ENCODE peak calls at places on chromosome 21, in four cellular contexts. A is K562, J is HepG2, M is GM12878. Z is an unnamed sample.

GRCh38 chr21:18840239-18840638 is 436.7 kb upstream of the TMPRSS15 start:
- DNase-seq in J (no peak), A (peak; percentile 27), M (no peak), Z (peak; percentile 12)

GRCh38 chr21:31855180-31855579 is 17.6 kb upstream of the HUNK start:
- DNase-seq in J (no peak), M (no peak), A (no peak), Z (no peak)

GRCh38 chr21:33229776-33230517 is at the start of gene IFNAR2:
- DNase-seq in M (no peak), A (peak; percentile 85), J (peak; percentile 40), Z (peak; percentile 79)

GRCh38 chr21:27759091-27759659 is 792.3 kb upstream of the ADAMTS5 start:
- DNase-seq in J (no peak), M (no peak), A (no peak), Z (peak; percentile 68)

GRCh38 chr21:34530264-34530663 is 18.3 kb upstream of the KCNE1 start:
- DNase-seq in M (no peak), J (no peak), A (no peak), Z (no peak)

GRCh38 chr21:27451116-27451515 is 484.2 kb upstream of the ADAMTS5 start:
- DNase-seq in A (no peak), J (no peak), M (no peak), Z (no peak)

GRCh38 chr21:36839123-36839522 is 127.3 kb downstream of the HLCS start:
- DNase-seq in M (no peak), J (no peak), A (no peak), Z (no peak)

GRCh38 chr21:26965567-26966359 is 1.1 kb downstream of the ADAMTS5 start:
- DNase-seq in A (no peak), M (no peak), J (no peak), Z (peak; percentile 85)

GRCh38 chr21:34864370-34865209 is 184.5 kb downstream of the RUNX1 start:
- DNase-seq in M (no peak), J (no peak), A (no peak), Z (no peak)

GRCh38 chr21:45401916-45402900 is 2.8 kb upstream of the COL18A1 start:
- DNase-seq in A (no peak), M (no peak), J (no peak), Z (peak; percentile 10)

GRCh38 chr21:39863111-39863510 is 4.1 kb upstream of the PCP4 start:
- DNase-seq in J (no peak), A (no peak), M (no peak), Z (no peak)
- TF ChIP-seq TCF7 in J (no peak), A (no peak), M (no peak), Z (no peak)

GRCh38 chr21:43192501-43193081 is 23.8 kb downstream of the CRYAA start:
- DNase-seq in M (no peak), A (no peak), J (no peak), Z (peak; percentile 7)

GRCh38 chr21:43191971-43192370 is 23.2 kb downstream of the CRYAA start:
- DNase-seq in J (no peak), M (no peak), A (no peak), Z (no peak)

GRCh38 chr21:43191521-43191920 is 22.7 kb downstream of the CRYAA start:
- DNase-seq in J (no peak), A (no peak), M (no peak), Z (peak; percentile 4)

GRCh38 chr21:43189936-43190335 is 21.1 kb downstream of the CRYAA start:
- DNase-seq in M (no peak), A (no peak), J (no peak), Z (peak; percentile 2)

DNA sequence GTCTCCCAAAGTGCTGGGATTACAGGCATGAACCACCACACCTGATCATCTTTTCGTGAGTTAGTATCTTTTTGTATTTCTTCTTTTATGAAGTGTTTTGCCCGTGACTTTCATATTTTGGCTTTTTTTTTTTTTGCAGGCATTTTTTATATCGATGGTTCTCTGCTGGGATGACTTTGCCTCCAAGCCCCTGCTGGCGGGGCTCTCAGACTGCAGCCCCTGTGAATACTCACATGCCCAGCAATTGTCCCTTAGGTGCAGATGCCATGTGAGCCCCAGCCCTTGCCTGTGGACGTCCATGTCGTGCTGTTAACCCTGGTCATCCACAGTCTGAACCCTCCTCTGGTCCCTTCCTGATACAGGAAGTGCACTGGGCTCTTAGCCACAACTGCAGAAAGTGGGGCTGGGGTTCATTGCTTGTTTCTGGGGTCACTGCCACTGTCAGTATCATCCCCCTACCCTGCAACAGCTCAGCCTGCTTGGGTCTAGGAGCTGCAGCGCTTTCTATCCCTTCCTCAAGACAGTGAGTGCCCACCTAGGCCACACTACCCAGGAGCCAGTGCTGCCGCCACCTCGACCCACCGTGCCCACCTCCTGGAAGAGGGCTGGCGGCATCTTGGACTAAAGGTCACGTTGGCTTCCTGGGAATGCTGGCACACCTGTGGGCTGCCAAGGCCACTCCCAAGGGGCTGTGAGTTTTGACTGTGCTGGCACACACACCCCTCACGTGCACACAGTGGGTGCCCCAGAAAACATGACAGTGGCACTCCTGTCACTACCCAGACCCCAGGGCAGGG is 21.9 kb downstream of the CRYAA start:
- DNase-seq in A (no peak), J (no peak), M (no peak), Z (peak; percentile 12)
- TF ChIP-seq TCF7 in A (no peak), J (no peak), M (no peak), Z (no peak)

GRCh38 chr21:14968029-14968428 is 96.8 kb downstream of the NRIP1 start:
- DNase-seq in M (no peak), J (no peak), A (no peak), Z (no peak)
- TF ChIP-seq TCF7 in M (no peak), J (no peak), A (no peak), Z (no peak)

DNA sequence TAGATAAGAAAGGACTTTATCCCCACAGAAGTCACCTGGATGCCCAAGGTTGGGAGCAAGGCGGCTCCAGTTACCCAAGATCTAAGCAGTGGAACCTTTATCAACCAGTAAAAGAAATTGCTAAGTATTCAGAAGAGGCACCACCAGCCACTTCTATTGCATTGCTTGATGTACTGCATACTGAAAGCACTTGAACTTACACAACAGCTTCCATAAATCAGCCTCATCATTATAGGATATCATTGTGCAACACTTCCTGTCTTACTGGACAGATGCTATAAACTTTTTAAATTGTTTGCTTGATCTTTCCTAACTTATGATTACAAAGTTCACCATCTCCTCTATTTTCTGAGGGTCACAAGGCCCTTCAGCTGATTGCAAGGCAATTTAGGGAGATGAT is 642.7 kb upstream of the CXADR start:
- DNase-seq in A (no peak), M (no peak), J (no peak), Z (no peak)
- TF ChIP-seq TCF7 in A (no peak), M (no peak), J (no peak), Z (no peak)

GRCh38 chr21:39519835-39520234 is 68.1 kb downstream of the SH3BGR start:
- DNase-seq in M (no peak), A (no peak), J (no peak), Z (no peak)

GRCh38 chr21:39518845-39519205 is 67.1 kb downstream of the SH3BGR start:
- DNase-seq in J (no peak), A (no peak), M (no peak), Z (no peak)

GRCh38 chr21:39523398-39523797 is 71.6 kb downstream of the SH3BGR start:
- DNase-seq in J (no peak), A (no peak), M (no peak), Z (no peak)

GRCh38 chr21:39515684-39516083 is 63.9 kb downstream of the SH3BGR start:
- DNase-seq in M (no peak), A (no peak), J (no peak), Z (no peak)

DNA sequence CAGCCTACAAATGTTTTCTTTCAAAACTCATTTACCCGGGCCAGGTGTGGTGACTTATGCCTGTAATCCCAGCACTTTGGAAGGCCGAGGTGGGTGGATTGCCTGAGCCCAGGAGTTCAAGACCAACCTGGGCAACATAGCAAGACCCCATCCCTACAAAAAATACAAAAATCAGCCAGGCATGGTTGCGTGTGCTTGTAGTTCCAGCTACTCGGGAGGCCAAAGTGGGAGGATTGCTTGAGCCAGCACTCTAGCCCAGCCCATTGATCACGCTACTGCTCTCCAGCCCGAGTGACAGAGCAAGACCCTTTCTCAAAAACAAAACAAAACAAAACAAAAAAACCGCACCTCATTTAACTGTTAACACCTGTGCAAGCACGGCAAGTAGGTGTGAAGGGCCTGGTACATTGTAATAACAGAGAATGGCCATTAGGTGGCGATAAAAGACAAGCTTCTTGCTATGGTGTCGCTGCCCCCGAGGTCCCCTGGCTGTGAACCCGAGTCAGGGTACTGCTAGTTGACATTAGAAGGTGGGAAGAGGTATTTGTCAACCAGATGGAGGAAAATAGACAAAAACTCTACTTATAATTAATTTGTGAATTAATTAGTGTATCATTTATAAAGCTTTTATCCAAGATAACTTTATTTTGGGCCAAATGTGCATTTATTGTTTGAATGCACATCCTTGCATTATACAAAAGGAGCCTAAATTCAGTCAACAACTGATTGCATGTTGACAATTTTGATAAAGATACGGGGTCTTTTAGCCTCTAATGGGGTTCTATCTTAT is 66.5 kb downstream of the SH3BGR start:
- DNase-seq in M (peak; percentile 4), A (peak; percentile 82), J (peak; percentile 60), Z (peak; percentile 78)
- TF ChIP-seq TCF7 in M (no peak), A (no peak), J (no peak), Z (no peak)

DNA sequence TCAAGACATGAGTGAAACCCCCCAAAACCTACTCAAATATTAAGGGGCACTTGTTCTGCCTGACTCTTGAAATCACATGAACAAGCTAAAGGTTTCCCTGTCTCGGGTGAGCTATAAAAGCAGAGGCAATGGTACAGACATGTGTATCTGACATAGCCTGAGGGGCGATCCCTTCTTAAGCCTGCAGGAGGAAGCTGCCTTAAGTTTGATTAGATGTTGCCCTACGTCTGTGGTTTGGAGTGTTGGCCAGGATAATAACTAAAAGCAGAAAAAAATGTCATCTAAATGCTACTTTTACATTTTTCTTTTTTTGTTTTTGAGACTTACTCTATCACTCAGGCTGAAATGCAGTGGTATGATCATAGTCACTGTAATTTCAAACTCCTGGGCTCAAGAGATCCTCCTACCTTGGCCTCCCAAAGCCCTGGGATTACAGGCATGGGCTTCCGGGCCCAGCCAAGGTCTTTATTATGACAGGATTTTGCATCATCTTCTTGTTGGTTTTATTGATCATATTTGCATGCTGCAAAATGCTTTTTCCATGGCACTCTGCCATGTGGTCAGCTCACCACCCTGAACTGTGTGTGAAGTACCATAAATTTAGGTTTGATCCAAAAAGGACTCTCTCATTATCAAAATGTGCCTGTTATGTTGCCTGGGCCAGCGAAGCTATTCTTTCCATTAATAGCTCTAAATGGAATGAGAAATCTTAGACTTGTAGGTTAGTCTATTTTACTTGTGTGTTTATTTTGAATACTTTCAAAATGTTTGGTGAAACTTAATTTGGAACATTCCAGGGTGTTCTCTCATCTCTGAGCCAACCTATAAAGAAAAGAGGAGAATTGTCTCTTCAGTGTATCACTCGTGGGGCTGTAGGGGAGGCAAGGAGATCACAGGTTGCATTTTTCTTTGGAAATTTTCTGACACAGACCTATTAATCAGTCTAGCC is 15.0 kb upstream of the HMGN1 start:
- DNase-seq in A (peak; percentile 64), M (no peak), J (no peak), Z (no peak)
- TF ChIP-seq TCF7 in A (no peak), M (no peak), J (no peak), Z (no peak)

GRCh38 chr21:41631564-41632461 is 123.9 kb upstream of the TMPRSS2 start:
- DNase-seq in J (no peak), M (no peak), A (no peak), Z (no peak)
- TF ChIP-seq TCF7 in J (no peak), M (no peak), A (no peak), Z (no peak)

GRCh38 chr21:42833859-42834729 is 45.2 kb downstream of the WDR4 start:
- DNase-seq in A (peak; percentile 37), M (no peak), J (no peak), Z (no peak)

GRCh38 chr21:42835211-42835610 is 44.1 kb downstream of the WDR4 start:
- DNase-seq in A (no peak), M (no peak), J (no peak), Z (no peak)

GRCh38 chr21:42834730-42835191 is 44.6 kb downstream of the WDR4 start:
- DNase-seq in J (no peak), A (peak; percentile 21), M (no peak), Z (no peak)

GRCh38 chr21:42835611-42836401 is 43.5 kb downstream of the WDR4 start:
- DNase-seq in A (no peak), J (no peak), M (no peak), Z (no peak)

GRCh38 chr21:42833439-42833815 is 45.9 kb downstream of the WDR4 start:
- DNase-seq in A (peak; percentile 66), J (peak; percentile 25), M (peak; percentile 20), Z (peak; percentile 25)
- TF ChIP-seq TCF7 in A (no peak), J (no peak), M (no peak), Z (no peak)

Z was measured in WTC11.